ENCODE peak calls at places on chromosomes 13 and 19, in six cellular contexts. One of them, this sample, is unnamed.

GRCh38 chr19:42471554-42472249 is 29.0 kb upstream of the CXCL17 start:
- DNase-seq in transverse colon: peak; percentile 38
- DNase-seq in A549: no peak
- DNase-seq in tibial nerve: no peak
- DNase-seq in K562: no peak
- DNase-seq in stomach: peak; percentile 46
- DNase-seq in this sample: no peak

GRCh38 chr13:110119943-110120905 is 186.7 kb downstream of the COL4A1 start:
- DNase-seq in A549: peak; percentile 52
- DNase-seq in tibial nerve: no peak
- DNase-seq in stomach: no peak
- DNase-seq in transverse colon: no peak
- DNase-seq in K562: no peak
- DNase-seq in this sample: no peak

GRCh38 chr19:55116232-55117062 is 990 bp downstream of the PPP1R12C start:
- DNase-seq in A549: peak; percentile 91
- DNase-seq in stomach: peak; percentile 43
- DNase-seq in tibial nerve: peak; percentile 67
- DNase-seq in transverse colon: peak; percentile 69
- DNase-seq in K562: peak; percentile 56
- DNase-seq in this sample: no peak

GRCh38 chr19:35164418-35164817 is 9.9 kb downstream of the FXYD5 start:
- DNase-seq in stomach: no peak
- DNase-seq in K562: no peak
- DNase-seq in transverse colon: no peak
- DNase-seq in A549: no peak
- DNase-seq in tibial nerve: no peak
- DNase-seq in this sample: no peak

GRCh38 chr19:42440357-42441046 is 2.2 kb downstream of the CXCL17 start:
- DNase-seq in transverse colon: peak; percentile 84
- DNase-seq in stomach: peak; percentile 89
- DNase-seq in K562: peak; percentile 81
- DNase-seq in tibial nerve: peak; percentile 68
- DNase-seq in A549: peak; percentile 95
- DNase-seq in this sample: peak; percentile 81

GRCh38 chr19:34118879-34119748 is 53.2 kb upstream of the LSM14A start:
- DNase-seq in K562: no peak
- DNase-seq in transverse colon: no peak
- DNase-seq in A549: no peak
- DNase-seq in tibial nerve: no peak
- DNase-seq in stomach: no peak
- DNase-seq in this sample: no peak

GRCh38 chr19:8052464-8052859 is at the start of gene CCL25:
- DNase-seq in K562: no peak
- DNase-seq in tibial nerve: no peak
- DNase-seq in stomach: no peak
- DNase-seq in transverse colon: no peak
- DNase-seq in A549: no peak
- DNase-seq in this sample: no peak

GRCh38 chr13:26457212-26457611 is 100.3 kb upstream of the WASF3 start:
- DNase-seq in K562: no peak
- DNase-seq in A549: no peak
- DNase-seq in transverse colon: no peak
- DNase-seq in tibial nerve: no peak
- DNase-seq in stomach: no peak
- DNase-seq in this sample: no peak

GRCh38 chr19:5558101-5558621 is 9.6 kb downstream of the TINCR start:
- DNase-seq in transverse colon: no peak
- DNase-seq in K562: no peak
- DNase-seq in stomach: no peak
- DNase-seq in A549: no peak
- DNase-seq in tibial nerve: no peak
- DNase-seq in this sample: no peak

GRCh38 chr13:110379905-110380341 is 72.8 kb downstream of the COL4A2 start:
- DNase-seq in transverse colon: no peak
- DNase-seq in stomach: no peak
- DNase-seq in tibial nerve: no peak
- DNase-seq in K562: no peak
- DNase-seq in A549: no peak
- DNase-seq in this sample: no peak

GRCh38 chr13:84834201-84834600 is 951.9 kb upstream of the SLITRK1 start:
- DNase-seq in tibial nerve: no peak
- DNase-seq in A549: no peak
- DNase-seq in stomach: no peak
- DNase-seq in transverse colon: no peak
- DNase-seq in K562: no peak
- DNase-seq in this sample: no peak

GRCh38 chr19:5542665-5543064 is 25.1 kb downstream of the TINCR start:
- DNase-seq in K562: no peak
- DNase-seq in tibial nerve: no peak
- DNase-seq in stomach: no peak
- DNase-seq in transverse colon: no peak
- DNase-seq in A549: no peak
- DNase-seq in this sample: no peak

GRCh38 chr13:22463089-22463488 is 717.7 kb upstream of the SGCG start:
- DNase-seq in tibial nerve: no peak
- DNase-seq in K562: no peak
- DNase-seq in stomach: no peak
- DNase-seq in A549: no peak
- DNase-seq in transverse colon: no peak
- DNase-seq in this sample: no peak

GRCh38 chr13:110965038-110965754 is 50.3 kb upstream of the ANKRD10 start:
- DNase-seq in K562: peak; percentile 46
- DNase-seq in A549: peak; percentile 28
- DNase-seq in tibial nerve: no peak
- DNase-seq in stomach: no peak
- DNase-seq in transverse colon: no peak
- DNase-seq in this sample: no peak

GRCh38 chr19:2167896-2168618 is 4.3 kb downstream of the DOT1L start:
- DNase-seq in K562: peak; percentile 56
- DNase-seq in tibial nerve: peak; percentile 57
- DNase-seq in transverse colon: peak; percentile 63
- DNase-seq in stomach: peak; percentile 40
- DNase-seq in A549: no peak
- DNase-seq in this sample: no peak

GRCh38 chr13:50979187-50979586 is 69.6 kb downstream of the RNASEH2B start:
- DNase-seq in stomach: no peak
- DNase-seq in A549: no peak
- DNase-seq in transverse colon: no peak
- DNase-seq in tibial nerve: no peak
- DNase-seq in K562: peak; percentile 12
- DNase-seq in this sample: no peak

GRCh38 chr19:50384685-50385535 is 763 bp downstream of the POLD1 start:
- DNase-seq in transverse colon: no peak
- DNase-seq in A549: no peak
- DNase-seq in K562: peak; percentile 34
- DNase-seq in tibial nerve: no peak
- DNase-seq in stomach: no peak
- DNase-seq in this sample: no peak

GRCh38 chr13:78978381-78978998 is 319.5 kb upstream of the OBI1 start:
- DNase-seq in A549: peak; percentile 13
- DNase-seq in tibial nerve: peak; percentile 85
- DNase-seq in transverse colon: peak; percentile 11
- DNase-seq in stomach: peak; percentile 25
- DNase-seq in K562: peak; percentile 20
- DNase-seq in this sample: no peak

GRCh38 chr19:50607874-50608785 is 31.6 kb downstream of the SYT3 start:
- DNase-seq in transverse colon: peak; percentile 37
- DNase-seq in tibial nerve: peak; percentile 33
- DNase-seq in stomach: peak; percentile 42
- DNase-seq in K562: peak; percentile 94
- DNase-seq in A549: peak; percentile 97
- DNase-seq in this sample: no peak

GRCh38 chr13:96835591-96835990 is 158.7 kb downstream of the OXGR1 start:
- DNase-seq in K562: no peak
- DNase-seq in stomach: no peak
- DNase-seq in A549: no peak
- DNase-seq in transverse colon: no peak
- DNase-seq in tibial nerve: no peak
- DNase-seq in this sample: no peak

GRCh38 chr19:40690050-40690698 is at the start of gene NUMBL:
- DNase-seq in K562: no peak
- DNase-seq in transverse colon: no peak
- DNase-seq in stomach: no peak
- DNase-seq in A549: no peak
- DNase-seq in tibial nerve: no peak
- DNase-seq in this sample: no peak

GRCh38 chr13:97386832-97387486 is 47.0 kb upstream of the RAP2A start:
- DNase-seq in A549: no peak
- DNase-seq in transverse colon: peak; percentile 26
- DNase-seq in K562: no peak
- DNase-seq in stomach: no peak
- DNase-seq in tibial nerve: no peak
- DNase-seq in this sample: no peak

DNA sequence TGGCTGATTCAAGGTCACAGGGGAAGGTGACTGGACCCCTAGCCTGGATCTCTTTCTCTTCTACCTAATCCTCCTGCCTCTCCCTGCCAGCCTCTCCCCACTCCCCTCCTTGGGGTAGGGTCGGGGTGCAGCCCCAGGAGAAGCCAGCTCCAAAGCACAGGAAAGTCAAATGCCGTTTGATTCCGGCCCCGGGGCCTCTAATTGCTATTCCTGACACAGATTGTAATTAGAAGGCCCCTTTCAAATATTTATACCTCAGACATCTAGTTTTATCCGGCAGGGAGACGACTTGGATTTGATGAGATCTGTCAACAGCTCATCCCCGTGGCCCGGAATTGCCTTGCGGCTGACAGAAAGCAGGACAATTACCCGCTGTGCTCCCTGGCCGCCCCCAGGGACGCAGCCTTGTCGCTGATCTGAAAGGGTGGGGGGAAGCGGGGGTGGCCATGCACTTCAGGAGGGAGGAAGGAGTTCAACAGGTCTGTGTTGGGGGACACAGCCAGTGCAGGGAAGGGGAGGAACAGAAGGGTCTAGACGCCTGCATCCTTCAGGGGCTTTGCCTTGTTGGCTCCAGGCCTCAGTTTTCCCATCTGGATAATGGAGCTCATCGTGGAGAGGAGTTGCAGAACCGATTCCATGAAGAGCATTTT is 1.9 kb upstream of the SHD start:
- DNase-seq in transverse colon: no peak
- DNase-seq in stomach: no peak
- DNase-seq in A549: no peak
- DNase-seq in K562: peak; percentile 24
- DNase-seq in tibial nerve: no peak
- DNase-seq in this sample: no peak
- TF ChIP-seq EP300 in transverse colon: no peak
- TF ChIP-seq EP300 in stomach: no peak
- TF ChIP-seq EP300 in A549: no peak
- TF ChIP-seq EP300 in K562: no peak
- TF ChIP-seq EP300 in tibial nerve: no peak
- TF ChIP-seq EP300 in this sample: no peak

GRCh38 chr19:3667766-3668165 is 32.5 kb downstream of the PIP5K1C start:
- DNase-seq in A549: no peak
- DNase-seq in stomach: no peak
- DNase-seq in transverse colon: no peak
- DNase-seq in K562: no peak
- DNase-seq in tibial nerve: no peak
- DNase-seq in this sample: no peak

GRCh38 chr19:3665681-3666544 is 34.4 kb downstream of the PIP5K1C start:
- DNase-seq in transverse colon: peak; percentile 70
- DNase-seq in tibial nerve: peak; percentile 75
- DNase-seq in A549: peak; percentile 57
- DNase-seq in K562: peak; percentile 87
- DNase-seq in stomach: peak; percentile 69
- DNase-seq in this sample: peak; percentile 89

GRCh38 chr19:3668331-3669133 is 31.7 kb downstream of the PIP5K1C start:
- DNase-seq in tibial nerve: no peak
- DNase-seq in transverse colon: no peak
- DNase-seq in K562: no peak
- DNase-seq in A549: no peak
- DNase-seq in stomach: no peak
- DNase-seq in this sample: no peak

GRCh38 chr19:3669134-3669436 is 31.2 kb downstream of the PIP5K1C start:
- DNase-seq in A549: no peak
- DNase-seq in tibial nerve: no peak
- DNase-seq in stomach: no peak
- DNase-seq in K562: no peak
- DNase-seq in transverse colon: no peak
- DNase-seq in this sample: no peak

DNA sequence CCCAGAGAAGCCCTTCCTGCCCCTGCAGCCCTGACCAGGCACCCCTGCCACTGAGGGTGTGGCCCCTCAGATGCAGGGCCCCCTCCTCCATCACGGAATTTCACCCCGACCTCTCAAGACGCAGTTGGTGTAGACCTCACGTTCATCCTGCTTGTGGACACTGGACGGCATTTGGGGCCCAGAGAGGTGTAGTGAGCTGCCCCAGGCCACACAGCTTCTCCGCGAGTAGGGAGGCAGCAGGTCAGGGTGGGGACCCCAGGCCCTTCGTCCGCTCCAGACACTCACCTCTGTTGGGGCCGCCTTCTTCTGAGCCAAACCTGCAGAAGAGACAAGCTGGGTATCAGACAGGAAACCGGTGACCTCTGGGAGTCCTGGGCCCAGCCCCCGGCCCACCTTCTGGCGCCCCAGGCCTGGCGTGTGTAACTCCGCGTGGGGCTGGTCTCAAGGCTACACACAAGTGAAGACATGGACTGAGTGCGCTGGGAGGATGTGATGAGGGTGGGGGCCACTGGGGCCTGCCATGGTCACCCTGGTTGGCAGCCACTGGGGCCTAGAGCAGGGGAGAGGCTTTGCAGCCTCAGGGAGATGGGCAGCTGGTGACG is 33.1 kb downstream of the PIP5K1C start:
- DNase-seq in tibial nerve: no peak
- DNase-seq in stomach: no peak
- DNase-seq in K562: no peak
- DNase-seq in A549: no peak
- DNase-seq in transverse colon: no peak
- DNase-seq in this sample: no peak
- H3K4me1 ChIP-seq in tibial nerve: peaks cover 59% of the 10 kb centered on the region
- H3K4me1 ChIP-seq in stomach: peaks cover 40% of the 10 kb centered on the region
- H3K4me1 ChIP-seq in K562: peaks cover 28% of the 10 kb centered on the region
- H3K4me1 ChIP-seq in A549: peaks cover 19% of the 10 kb centered on the region
- H3K4me1 ChIP-seq in transverse colon: peaks cover 28% of the 10 kb centered on the region
- H3K4me1 ChIP-seq in this sample: peaks cover 47% of the 10 kb centered on the region

GRCh38 chr13:70042193-70042592 is 65.4 kb upstream of the ATXN8OS start:
- DNase-seq in tibial nerve: no peak
- DNase-seq in transverse colon: no peak
- DNase-seq in A549: no peak
- DNase-seq in stomach: no peak
- DNase-seq in K562: no peak
- DNase-seq in this sample: no peak
- TF ChIP-seq EP300 in tibial nerve: no peak
- TF ChIP-seq EP300 in transverse colon: no peak
- TF ChIP-seq EP300 in A549: no peak
- TF ChIP-seq EP300 in stomach: no peak
- TF ChIP-seq EP300 in K562: no peak
- TF ChIP-seq EP300 in this sample: no peak

DNA sequence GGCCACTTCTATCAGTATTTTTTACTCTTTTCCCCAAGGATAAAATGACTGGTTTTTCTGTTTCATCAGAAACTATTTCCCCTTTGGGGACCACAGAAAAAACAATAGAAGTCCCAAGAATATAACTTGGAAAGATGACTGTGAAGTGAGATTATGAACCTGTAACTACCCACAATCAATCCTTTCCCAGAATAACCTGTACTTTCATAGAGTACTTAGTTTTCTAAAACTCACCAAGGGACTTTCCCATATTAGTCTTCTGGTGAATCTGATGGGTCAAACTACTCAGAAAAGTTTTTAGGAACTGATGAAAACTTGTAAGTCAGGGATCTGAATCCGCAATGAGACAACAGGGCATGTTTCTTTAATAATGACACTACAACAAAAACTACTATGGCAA is 62.6 kb downstream of the STK24 start:
- DNase-seq in tibial nerve: no peak
- DNase-seq in transverse colon: no peak
- DNase-seq in stomach: no peak
- DNase-seq in A549: no peak
- DNase-seq in K562: no peak
- DNase-seq in this sample: no peak
- H3K4me1 ChIP-seq in tibial nerve: peaks cover 44% of the 10 kb centered on the region
- H3K4me1 ChIP-seq in transverse colon: peaks cover 9% of the 10 kb centered on the region
- H3K4me1 ChIP-seq in stomach: peaks cover 16% of the 10 kb centered on the region
- H3K4me1 ChIP-seq in A549: peaks cover 9% of the 10 kb centered on the region
- H3K4me1 ChIP-seq in K562: peaks cover 34% of the 10 kb centered on the region
- H3K4me1 ChIP-seq in this sample: peaks cover 75% of the 10 kb centered on the region